ENCODE peak calls at places on chromosomes 12 and 14, in six cellular contexts. O, J, K, M, L and U are unnamed samples.

GRCh38 chr12:112838731-112839130 is 47.2 kb downstream of the RPH3A start:
- DNase-seq in O (no peak), L (no peak), M (no peak), J (no peak), K (no peak), U (no peak)

GRCh38 chr14:33505295-33505962 is 445.4 kb downstream of the EGLN3 start:
- DNase-seq in K (no peak), L (no peak), M (no peak), J (no peak), O (no peak), U (no peak)

GRCh38 chr12:6832125-6832524 is 3.9 kb downstream of the P3H3 start:
- DNase-seq in J (no peak), L (no peak), O (no peak), M (no peak), K (no peak), U (no peak)

GRCh38 chr14:101821528-101821927 is 60.0 kb downstream of the PPP2R5C start:
- DNase-seq in L (no peak), M (no peak), J (no peak), K (no peak), O (no peak), U (no peak)

GRCh38 chr12:57131896-57132744 is 3.8 kb downstream of the LRP1 start:
- DNase-seq in K (no peak), O (no peak), J (no peak), L (no peak), M (no peak), U (no peak)

GRCh38 chr14:68143341-68143807 is 323.8 kb downstream of the RAD51B start:
- DNase-seq in K (no peak), J (no peak), O (no peak), M (no peak), L (no peak), U (no peak)

GRCh38 chr14:69069020-69069421 is 83.9 kb downstream of the DCAF5 start:
- DNase-seq in J (peak), O (no peak), M (no peak), L (no peak), K (no peak), U (no peak)

GRCh38 chr14:105330491-105330895 is 15.9 kb downstream of the PACS2 start:
- DNase-seq in M (no peak), K (no peak), O (no peak), J (no peak), L (no peak), U (no peak)

GRCh38 chr14:95891742-95892141 is 15.1 kb downstream of the TUNAR start:
- DNase-seq in K (no peak), O (no peak), M (no peak), J (no peak), L (no peak), U (no peak)

GRCh38 chr12:117986705-117987469 is 18.1 kb upstream of the KSR2 start:
- DNase-seq in O (no peak), K (no peak), L (no peak), M (no peak), J (no peak), U (no peak)

GRCh38 chr12:106446429-106447092 is 89.0 kb downstream of the POLR3B start:
- DNase-seq in O (no peak), L (no peak), K (no peak), M (no peak), J (no peak), U (no peak)

GRCh38 chr14:64636980-64637429 is 67.2 kb upstream of the PLEKHG3 start:
- DNase-seq in M (no peak), L (no peak), J (no peak), K (no peak), O (no peak), U (no peak)

GRCh38 chr14:33891700-33892099 is 59.2 kb downstream of the EGLN3 start:
- DNase-seq in L (no peak), J (no peak), K (no peak), M (no peak), O (no peak), U (no peak)

GRCh38 chr12:127044841-127045240 is 1222.1 kb upstream of the TMEM132C start:
- DNase-seq in O (no peak), K (no peak), J (no peak), M (no peak), L (no peak), U (no peak)

GRCh38 chr14:24428628-24429394 is 657 bp downstream of the CBLN3 start:
- DNase-seq in K (no peak), L (no peak), M (no peak), J (no peak), O (no peak), U (no peak)

GRCh38 chr12:115320967-115321366 is 637.0 kb upstream of the TBX3 start:
- DNase-seq in K (no peak), O (no peak), J (no peak), M (no peak), L (no peak), U (no peak)

GRCh38 chr12:96034631-96035282 is 630 bp downstream of the LTA4H start:
- DNase-seq in L (no peak), O (no peak), K (peak), M (no peak), J (peak), U (no peak)

GRCh38 chr14:89828473-89829200 is 125.9 kb downstream of the EFCAB11 start:
- DNase-seq in O (no peak), M (no peak), L (no peak), J (no peak), K (no peak), U (no peak)

GRCh38 chr12:76697849-76698248 is 66.1 kb upstream of the ZDHHC17 start:
- DNase-seq in K (no peak), O (no peak), M (no peak), L (no peak), J (no peak), U (no peak)

GRCh38 chr14:104524726-104525125 is 54.8 kb upstream of the C14orf180 start:
- DNase-seq in K (no peak), O (no peak), M (no peak), J (no peak), L (no peak), U (no peak)

GRCh38 chr14:75825147-75825592 is 156.6 kb downstream of the TGFB3 start:
- DNase-seq in J (no peak), K (peak), L (no peak), O (no peak), M (peak), U (no peak)

GRCh38 chr12:108697905-108698304 is 33.4 kb downstream of the CORO1C start:
- DNase-seq in L (no peak), K (no peak), O (no peak), J (no peak), M (no peak), U (no peak)

GRCh38 chr14:74569826-74570591 is 42.0 kb downstream of the LTBP2 start:
- DNase-seq in K (peak), M (no peak), O (no peak), L (no peak), J (no peak), U (no peak)

GRCh38 chr12:3119192-3119744 is 42.1 kb downstream of the TSPAN9 start:
- DNase-seq in M (no peak), J (no peak), O (no peak), L (no peak), K (no peak), U (no peak)

GRCh38 chr14:91924871-91925726 is 22.4 kb downstream of the FBLN5 start:
- DNase-seq in M (no peak), K (no peak), L (no peak), O (no peak), J (no peak), U (no peak)

GRCh38 chr12:18690653-18691052 is 47.2 kb downstream of the PLCZ1 start:
- DNase-seq in M (no peak), K (no peak), O (no peak), L (no peak), J (peak), U (no peak)

GRCh38 chr12:7207866-7208612 is 18.6 kb downstream of the PEX5 start:
- DNase-seq in O (no peak), L (no peak), K (no peak), M (no peak), J (no peak), U (no peak)

GRCh38 chr12:52796429-52796794 is 495 bp upstream of the KRT3 start:
- DNase-seq in K (no peak), O (no peak), L (no peak), M (no peak), J (no peak), U (no peak)

GRCh38 chr12:104142543-104142942 is 4.5 kb upstream of the NFYB start:
- DNase-seq in O (no peak), J (no peak), M (no peak), L (no peak), K (no peak), U (no peak)

GRCh38 chr12:70736775-70737174 is 99.5 kb upstream of the PTPRB start:
- DNase-seq in M (no peak), L (no peak), K (no peak), J (no peak), O (no peak), U (no peak)

GRCh38 chr14:99378782-99379214 is 101.9 kb downstream of the SETD3 start:
- DNase-seq in J (peak), L (no peak), K (no peak), M (no peak), O (no peak), U (no peak)

GRCh38 chr14:91341331-91342242 is 76.0 kb downstream of the CCDC88C start:
- DNase-seq in K (no peak), O (no peak), L (no peak), M (no peak), J (no peak), U (no peak)

GRCh38 chr14:54346257-54346656 is 50.5 kb upstream of the CDKN3 start:
- DNase-seq in L (no peak), J (no peak), O (no peak), M (no peak), K (no peak), U (no peak)

GRCh38 chr12:119940881-119941280 is 48.2 kb upstream of the BICDL1 start:
- DNase-seq in L (peak), K (peak), M (no peak), J (no peak), O (no peak), U (no peak)

GRCh38 chr12:13961983-13962382 is 19.4 kb downstream of the GRIN2B start:
- DNase-seq in K (no peak), O (no peak), L (no peak), J (no peak), M (no peak), U (no peak)

GRCh38 chr14:99579077-99579836 is 24.8 kb downstream of the CCDC85C start:
- DNase-seq in O (no peak), M (no peak), K (no peak), L (no peak), J (no peak), U (no peak)

GRCh38 chr12:82554529-82554928 is 132.2 kb upstream of the TMTC2 start:
- DNase-seq in J (no peak), O (no peak), L (no peak), K (no peak), M (peak), U (no peak)
- TF ChIP-seq TAF1 in J (no peak), O (no peak), L (no peak), K (no peak), M (no peak), U (no peak)

GRCh38 chr14:61847861-61848260 is 85.6 kb downstream of the SNAPC1 start:
- DNase-seq in K (no peak), O (no peak), L (no peak), M (no peak), J (no peak), U (no peak)
- TF ChIP-seq POLR2AphosphoS5 in K (no peak), O (no peak), L (no peak), M (no peak), J (no peak), U (no peak)

GRCh38 chr14:77053046-77053841 is 24.7 kb upstream of the IRF2BPL start:
- DNase-seq in K (peak), M (no peak), J (peak), L (peak), O (peak), U (peak)
- TF ChIP-seq POLR2A in K (no peak), M (no peak), J (no peak), L (no peak), O (no peak), U (no peak)

DNA sequence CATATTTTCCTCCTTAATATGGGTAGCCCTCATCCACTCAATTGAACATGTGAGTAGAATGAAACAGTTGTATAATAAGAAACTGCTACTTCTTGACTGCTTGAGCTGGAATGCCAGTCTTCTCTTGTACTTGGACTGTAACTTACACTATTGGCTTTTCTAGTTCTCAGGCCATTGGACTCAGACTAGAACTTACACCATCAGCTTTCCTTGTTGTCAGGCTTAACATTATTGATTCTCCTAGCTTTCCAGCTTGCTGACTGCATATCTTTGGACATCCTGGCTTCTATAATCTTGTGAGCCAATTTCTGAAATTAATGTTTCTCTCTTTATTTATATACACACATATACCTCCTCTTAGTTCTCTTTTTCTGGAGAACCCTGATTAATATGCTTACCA is 24.8 kb downstream of the CCDC91 start:
- DNase-seq in L (no peak), J (no peak), O (no peak), M (no peak), K (no peak), U (no peak)
- TF ChIP-seq TAF1 in L (no peak), J (no peak), O (no peak), M (no peak), K (no peak), U (no peak)